ENCODE peak calls at places on chromosomes 4 and X, in six cellular contexts. Y, W, X, U, P and F are unnamed samples. For H4K20me1, the result is how much of the 10 kb centered on the place peaks cover.

GRCh38 chr4:48268956-48269860 is at the start of gene TEC:
- DNase-seq in U (peak), Y (peak), W (no peak), X (peak), P (peak), F (no peak)

GRCh38 chrX:32408389-32408788 is 803.0 kb downstream of the DMD start:
- DNase-seq in W (no peak), U (no peak), Y (peak), X (no peak), P (peak), F (no peak)

GRCh38 chr4:151408380-151408629 is 671 bp upstream of the FHIP1A start:
- DNase-seq in Y (no peak), U (no peak), P (no peak), X (no peak), W (no peak), F (no peak)

GRCh38 chr4:56448301-56448700 is 12.2 kb downstream of the PAICS start:
- DNase-seq in U (no peak), P (no peak), X (no peak), Y (no peak), W (peak), F (no peak)

GRCh38 chrX:53312946-53313745 is 31.8 kb upstream of the IQSEC2 start:
- DNase-seq in U (peak), X (peak), P (peak), Y (peak), W (peak), F (peak)

GRCh38 chrX:39212456-39212855 is 411.2 kb downstream of the MID1IP1 start:
- DNase-seq in U (no peak), X (no peak), W (no peak), P (no peak), Y (peak), F (no peak)

GRCh38 chrX:11792461-11793421 is 34.7 kb downstream of the MSL3 start:
- DNase-seq in X (no peak), U (no peak), P (no peak), Y (peak), W (no peak), F (no peak)

GRCh38 chrX:10597871-10598270 is 22.5 kb downstream of the MID1 start:
- DNase-seq in P (peak), X (peak), W (peak), U (peak), Y (peak), F (no peak)

GRCh38 chr4:189912170-189912569 is 28.5 kb upstream of the FRG1 start:
- DNase-seq in W (no peak), Y (peak), U (peak), X (no peak), P (no peak), F (no peak)

GRCh38 chrX:34880656-34881055 is 61.9 kb upstream of the FAM47B start:
- DNase-seq in P (peak), X (no peak), U (no peak), Y (peak), W (peak), F (peak)

GRCh38 chrX:1398431-1399340 is 6.8 kb upstream of the SLC25A6 start:
- DNase-seq in W (peak), X (no peak), P (no peak), Y (no peak), U (no peak), F (peak)

GRCh38 chrX:77785400-77785745 is 643 bp downstream of the ATRX start:
- DNase-seq in X (no peak), P (peak), U (peak), W (peak), Y (peak), F (no peak)

GRCh38 chrX:131841496-131842410 is 181.3 kb upstream of the STK26 start:
- DNase-seq in P (peak), U (peak), W (peak), Y (peak), X (peak), F (peak)

GRCh38 chr4:140013088-140013487 is 140.9 kb downstream of the MAML3 start:
- DNase-seq in X (no peak), U (no peak), Y (no peak), W (no peak), P (no peak), F (no peak)

GRCh38 chr4:53514509-53514908 is 76.8 kb downstream of the LNX1 start:
- DNase-seq in X (no peak), U (no peak), W (peak), P (no peak), Y (no peak), F (no peak)

GRCh38 chr4:128225148-128225547 is 62.5 kb downstream of the PGRMC2 start:
- DNase-seq in X (no peak), W (peak), Y (peak), P (peak), U (no peak), F (no peak)

GRCh38 chr4:6360385-6360784 is 90.7 kb downstream of the WFS1 start:
- DNase-seq in Y (no peak), X (no peak), P (no peak), W (no peak), U (peak), F (no peak)

GRCh38 chrX:8988456-8988855 is 45.5 kb downstream of the FAM9B start:
- DNase-seq in X (no peak), P (peak), Y (peak), U (peak), W (peak), F (peak)

GRCh38 chrX:38618152-38618551 is 56.8 kb downstream of the TSPAN7 start:
- DNase-seq in X (no peak), Y (no peak), U (no peak), P (no peak), W (no peak), F (no peak)

GRCh38 chr4:159105063-159105414 is 2.2 kb downstream of the RAPGEF2 start:
- DNase-seq in X (peak), Y (peak), U (peak), W (peak), P (peak), F (peak)
- H4K20me1 ChIP-seq in X (under half), Y (under half), U (half or more), W (under half), P (under half), F (under half)

GRCh38 chr4:105710012-105710600 is 1.5 kb downstream of the GSTCD start:
- DNase-seq in Y (no peak), U (no peak), P (no peak), X (no peak), W (no peak), F (no peak)

GRCh38 chr4:105710678-105711077 is 2.1 kb downstream of the GSTCD start:
- DNase-seq in W (no peak), Y (peak), X (no peak), U (no peak), P (peak), F (no peak)

GRCh38 chr4:105708376-105709080 is at the start of the genes GSTCD and INTS12:
- DNase-seq in U (peak), X (peak), W (peak), P (peak), Y (peak), F (peak)

GRCh38 chr4:105709081-105709450 is 482 bp downstream of the GSTCD start:
- DNase-seq in W (no peak), P (peak), X (peak), U (peak), Y (peak), F (peak)

GRCh38 chr4:105707783-105708182 is 706 bp downstream of the INTS12 start:
- DNase-seq in W (no peak), X (no peak), Y (no peak), U (no peak), P (no peak), F (no peak)
- H3K27ac ChIP-seq in W (peak), X (peak), Y (peak), U (peak), P (peak), F (peak)

GRCh38 chrX:150954951-150955350 is 28.2 kb upstream of the HMGB3 start:
- DNase-seq in Y (no peak), X (no peak), U (no peak), W (no peak), P (no peak), F (no peak)

GRCh38 chrX:150958177-150958576 is 25.0 kb upstream of the HMGB3 start:
- DNase-seq in Y (no peak), U (no peak), P (no peak), W (no peak), X (no peak), F (no peak)

GRCh38 chrX:150961631-150962030 is 21.5 kb upstream of the HMGB3 start:
- DNase-seq in W (no peak), U (no peak), P (no peak), Y (no peak), X (no peak), F (no peak)

GRCh38 chrX:150955590-150955989 is 27.5 kb upstream of the HMGB3 start:
- DNase-seq in Y (no peak), U (no peak), P (no peak), X (no peak), W (no peak), F (no peak)

DNA sequence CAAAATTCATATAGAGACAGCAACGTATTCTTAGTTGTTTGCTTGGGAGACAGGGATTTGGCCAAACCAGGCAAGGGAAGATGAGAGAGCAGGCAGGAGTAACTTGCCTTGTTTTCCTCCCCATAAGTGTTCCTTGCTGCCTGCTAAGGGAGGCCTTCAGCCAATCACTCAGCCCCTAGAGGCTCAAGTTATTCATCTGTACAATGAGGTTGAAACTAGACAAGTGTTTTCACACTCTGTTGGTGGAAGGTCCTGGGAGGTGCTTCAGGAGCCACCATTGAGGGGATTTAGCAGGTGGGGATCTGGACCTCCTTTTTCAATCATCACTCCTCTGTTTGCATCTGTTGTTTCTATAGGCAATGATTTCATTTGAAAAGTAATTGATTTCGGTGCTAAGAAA is 23.6 kb upstream of the HMGB3 start:
- DNase-seq in Y (no peak), P (no peak), W (no peak), U (no peak), X (no peak), F (no peak)
- H4K20me1 ChIP-seq in Y (under half), P (under half), W (under half), U (under half), X (under half), F (under half)

GRCh38 chrX:13495232-13495631 is 74.2 kb upstream of the EGFL6 start:
- DNase-seq in X (no peak), P (no peak), U (no peak), W (no peak), Y (no peak), F (no peak)

GRCh38 chrX:13491061-13491460 is 78.3 kb upstream of the EGFL6 start:
- DNase-seq in Y (no peak), P (no peak), W (no peak), X (no peak), U (no peak), F (no peak)

GRCh38 chrX:13492286-13492685 is 77.1 kb upstream of the EGFL6 start:
- DNase-seq in X (no peak), U (no peak), P (no peak), W (no peak), Y (no peak), F (no peak)

GRCh38 chrX:13493659-13494058 is 75.7 kb upstream of the EGFL6 start:
- DNase-seq in Y (no peak), W (no peak), X (no peak), U (no peak), P (no peak), F (no peak)

DNA sequence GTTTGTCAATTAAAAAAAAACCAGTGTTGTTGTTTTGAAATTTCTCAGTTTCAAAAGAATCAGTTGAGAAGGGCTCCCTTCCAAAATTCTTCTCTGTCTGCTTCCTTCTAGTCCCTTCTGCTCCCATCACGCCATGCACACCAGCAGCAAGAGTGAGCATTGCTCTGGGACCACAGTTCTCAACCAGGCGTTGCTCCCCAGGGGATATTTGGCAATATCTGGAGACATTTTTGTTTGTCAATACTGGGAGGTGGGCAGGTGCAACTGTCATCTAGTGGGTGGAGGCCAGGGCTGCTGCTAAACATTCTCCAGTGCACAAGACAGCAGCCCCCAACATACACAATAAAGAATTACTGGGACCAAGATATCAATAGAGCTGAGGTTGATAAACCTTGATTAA is 74.8 kb upstream of the EGFL6 start:
- DNase-seq in U (no peak), P (no peak), Y (no peak), W (no peak), X (no peak), F (no peak)
- H3K27ac ChIP-seq in U (no peak), P (no peak), Y (no peak), W (no peak), X (no peak), F (no peak)